ENCODE peak calls at places on chromosomes 1 and 21, in six cellular contexts. N is A549, I is endothelial cell of umbilical vein, U is K562, O is HepG2, C is GM12878. M is an unnamed sample.

GRCh38 chr1:185644531-185644930 is 89.7 kb upstream of the HMCN1 start:
- DNase-seq in C (no peak), N (no peak), U (no peak), O (no peak), I (no peak), M (peak)

GRCh38 chr1:81409262-81409661 is 391.5 kb upstream of the ADGRL2 start:
- DNase-seq in N (no peak), I (no peak), O (no peak), C (no peak), U (no peak), M (no peak)

GRCh38 chr1:6491480-6491962 is at the start of gene PLEKHG5:
- DNase-seq in U (no peak), O (peak), N (no peak), I (peak), C (no peak), M (peak)

GRCh38 chr1:229288516-229288915 is 17.6 kb downstream of the RAB4A start:
- DNase-seq in N (no peak), I (no peak), C (no peak), U (no peak), O (no peak), M (no peak)

GRCh38 chr1:174000274-174000852 is 21.8 kb downstream of the RC3H1 start:
- DNase-seq in O (no peak), N (no peak), C (no peak), I (peak), U (no peak), M (no peak)

GRCh38 chr1:21944261-21945074 is 7.4 kb upstream of the HSPG2 start:
- DNase-seq in U (no peak), O (no peak), C (no peak), N (no peak), I (peak), M (no peak)

GRCh38 chr1:76865696-76866291 is 1.5 kb upstream of the ST6GALNAC5 start:
- DNase-seq in I (no peak), C (no peak), N (no peak), O (no peak), U (no peak), M (no peak)

GRCh38 chr1:37152491-37152890 is 118.2 kb upstream of the GRIK3 start:
- DNase-seq in U (no peak), O (no peak), I (no peak), N (no peak), C (no peak), M (no peak)

GRCh38 chr21:32770514-32771133 is 931 bp downstream of the PAXBP1 start:
- DNase-seq in U (peak), N (no peak), C (no peak), O (peak), I (peak), M (no peak)

GRCh38 chr1:234331511-234331910 is 41.7 kb upstream of the COA6 start:
- DNase-seq in U (no peak), I (no peak), N (no peak), C (no peak), O (no peak), M (peak)

GRCh38 chr1:204623894-204624361 is 61.6 kb downstream of the LRRN2 start:
- DNase-seq in C (no peak), I (no peak), U (peak), O (peak), N (peak), M (peak)

GRCh38 chr1:232979596-232979995 is 29.2 kb downstream of the NTPCR start:
- DNase-seq in C (no peak), U (no peak), N (no peak), O (no peak), I (no peak), M (no peak)

GRCh38 chr1:54403377-54403776 is 2.8 kb downstream of the SSBP3 start:
- DNase-seq in I (no peak), N (no peak), O (no peak), U (no peak), C (no peak), M (no peak)

GRCh38 chr1:244337839-244338238 is 113.9 kb downstream of the ADSS2 start:
- DNase-seq in U (no peak), O (no peak), N (no peak), I (no peak), C (no peak), M (no peak)

GRCh38 chr1:234978397-234979291 is 150.0 kb downstream of the TOMM20 start:
- DNase-seq in N (no peak), U (peak), C (peak), O (peak), I (peak), M (peak)

GRCh38 chr1:58824753-58825389 is 41.0 kb upstream of the JUN start:
- DNase-seq in U (no peak), C (no peak), N (no peak), O (no peak), I (peak), M (no peak)

GRCh38 chr1:32272557-32273388 is 19.1 kb upstream of the HDAC1 start:
- DNase-seq in C (no peak), O (no peak), N (no peak), U (no peak), I (no peak), M (no peak)

GRCh38 chr1:226912587-226913176 is 27.4 kb upstream of the COQ8A start:
- DNase-seq in I (peak), U (peak), C (peak), O (peak), N (peak), M (peak)

GRCh38 chr1:213135572-213135971 is 84.5 kb downstream of the RPS6KC1 start:
- DNase-seq in N (no peak), I (peak), C (no peak), O (no peak), U (no peak), M (no peak)

GRCh38 chr1:155776414-155776813 is 80.6 kb downstream of the GON4L start:
- DNase-seq in U (no peak), O (no peak), I (no peak), C (no peak), N (no peak), M (peak)

GRCh38 chr1:57473448-57473847 is 49.6 kb upstream of the DAB1 start:
- DNase-seq in I (no peak), C (no peak), U (no peak), O (no peak), N (no peak), M (no peak)

GRCh38 chr1:31633117-31633516 is 11.6 kb downstream of the PEF1 start:
- DNase-seq in U (peak), O (peak), N (peak), I (no peak), C (no peak), M (peak)

GRCh38 chr1:172727956-172728603 is 69.2 kb downstream of the FASLG start:
- DNase-seq in O (peak), C (no peak), N (no peak), U (peak), I (peak), M (peak)

GRCh38 chr1:35573198-35573775 is at the start of gene TFAP2E:
- DNase-seq in N (peak), I (peak), O (no peak), C (no peak), U (no peak), M (no peak)
- H3K4me3 ChIP-seq in N (peak), I (peak), O (peak), C (no peak), U (no peak), M (no peak)

GRCh38 chr1:45785583-45785982 is 17.8 kb upstream of the MAST2 start:
- DNase-seq in U (no peak), C (peak), N (no peak), O (no peak), I (no peak), M (peak)

GRCh38 chr1:45792744-45793143 is 10.7 kb upstream of the MAST2 start:
- DNase-seq in N (no peak), U (no peak), I (no peak), C (no peak), O (no peak), M (peak)

GRCh38 chr1:45789601-45790000 is 13.8 kb upstream of the MAST2 start:
- DNase-seq in N (no peak), U (no peak), C (no peak), I (no peak), O (no peak), M (no peak)

GRCh38 chr1:45787905-45788304 is 15.5 kb upstream of the MAST2 start:
- DNase-seq in U (no peak), N (no peak), I (no peak), C (no peak), O (no peak), M (peak)
- TF ChIP-seq MYC in U (no peak), N (no peak), I (no peak), C (no peak), O (no peak), M (no peak)

GRCh38 chr1:12185556-12186276 is 18.9 kb downstream of the TNFRSF1B start:
- DNase-seq in U (no peak), O (no peak), I (peak), C (no peak), N (no peak), M (no peak)
- H3K4me3 ChIP-seq in U (no peak), O (peak), I (no peak), C (no peak), N (no peak), M (no peak)

DNA sequence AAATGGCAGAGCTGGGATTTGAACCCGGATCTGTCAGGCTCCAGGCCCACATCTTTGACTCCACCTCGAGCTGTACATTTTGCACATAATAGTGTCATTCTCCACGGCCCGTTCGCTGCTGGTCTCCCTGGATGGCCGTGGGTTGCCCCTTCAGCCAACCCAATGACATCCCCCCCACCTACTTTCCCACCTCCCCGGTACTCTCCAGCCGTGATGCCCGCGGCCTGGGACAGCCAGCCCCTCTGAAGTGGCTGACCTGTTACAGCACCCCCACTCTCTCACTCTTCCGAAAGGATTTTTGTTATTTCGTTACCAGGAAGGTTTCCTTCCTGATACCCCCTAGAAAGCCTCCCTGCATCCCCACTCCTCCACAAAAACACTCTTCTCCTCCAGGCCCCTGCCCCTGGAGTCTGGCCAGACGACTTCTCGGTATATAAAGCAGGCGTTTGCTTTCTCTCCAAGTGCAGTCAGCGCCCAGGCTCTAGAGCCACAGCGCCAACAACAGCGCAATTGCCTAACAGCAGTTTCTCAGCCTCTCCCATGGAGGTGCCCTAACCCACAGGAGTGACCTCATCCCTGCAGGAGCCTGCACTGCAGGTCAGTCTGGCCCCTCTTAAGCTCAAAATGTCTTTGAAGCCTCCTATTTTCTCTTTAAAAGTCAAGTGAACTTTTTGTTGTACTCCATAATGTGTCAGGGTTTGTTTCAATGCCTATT is 14.5 kb upstream of the GJB5 start:
- DNase-seq in O (no peak), I (no peak), N (no peak), U (peak), C (no peak), M (peak)
- TF ChIP-seq MYC in O (no peak), I (no peak), N (no peak), U (no peak), C (no peak), M (no peak)

GRCh38 chr21:41677671-41678015 is 89.2 kb downstream of the RIPK4 start:
- DNase-seq in U (no peak), O (no peak), I (no peak), C (no peak), N (no peak), M (no peak)
- H3K4me3 ChIP-seq in U (no peak), O (peak), I (no peak), C (no peak), N (no peak), M (no peak)

DNA sequence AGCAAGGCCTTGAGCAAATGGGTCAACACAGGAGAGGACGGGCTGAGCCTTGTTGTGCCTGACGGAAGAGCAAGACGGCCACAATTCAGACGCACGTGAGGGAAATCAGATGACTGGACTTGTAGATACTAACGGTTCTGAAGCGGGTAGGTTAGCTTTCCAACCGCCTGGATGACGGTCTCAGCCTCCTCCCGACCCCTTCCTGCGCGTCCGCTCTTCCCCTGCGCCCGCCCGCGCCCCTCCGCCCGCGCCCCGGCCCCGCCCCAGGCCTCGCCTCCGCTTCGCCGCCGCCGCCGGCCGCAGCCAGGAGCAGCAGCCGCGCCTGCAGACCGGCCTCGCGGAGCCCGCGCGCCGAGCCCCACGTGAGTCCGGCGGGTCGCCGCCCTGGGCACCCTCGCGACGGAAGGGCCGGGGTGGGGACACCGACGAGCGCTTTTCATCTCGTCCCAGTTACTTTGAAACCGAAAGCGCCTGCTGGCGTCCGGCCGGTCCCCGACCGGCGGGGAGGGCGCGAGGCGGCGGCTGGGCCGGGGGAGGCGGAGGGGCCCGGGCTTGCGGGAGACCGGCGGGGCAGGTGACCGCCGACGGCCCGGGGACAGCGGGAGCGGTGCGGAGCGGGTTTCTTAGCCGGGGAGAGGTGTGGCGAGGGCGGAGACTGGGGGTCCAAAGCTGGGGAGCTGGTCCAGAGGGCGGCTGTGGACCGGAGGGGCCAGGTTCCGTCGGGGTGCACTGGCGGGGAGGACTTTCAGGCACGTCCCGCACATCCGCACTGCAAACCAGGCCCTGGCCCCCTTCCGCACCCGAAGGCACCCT is at the start of gene TRAF5:
- DNase-seq in C (no peak), O (no peak), I (peak), U (peak), N (peak), M (peak)
- TF ChIP-seq MYC in C (peak), O (no peak), I (no peak), U (no peak), N (no peak), M (peak)

GRCh38 chr1:27568247-27569087 is 35.5 kb downstream of the AHDC1 start:
- DNase-seq in I (peak), O (peak), U (peak), C (peak), N (peak), M (peak)
- H3K4me3 ChIP-seq in I (no peak), O (peak), U (peak), C (peak), N (peak), M (no peak)